ENCODE peak calls at places on chromosomes 5 and 9, in eight cellular contexts. One of them, this sample, is unnamed.

GRCh38 chr9:74413876-74414275 is 83.3 kb upstream of the RORB start:
- DNase-seq in GM06990: no peak
- DNase-seq in endothelial cell: no peak
- DNase-seq in A549: no peak
- DNase-seq in cardiac muscle cell: no peak
- DNase-seq in A673: no peak
- DNase-seq in SK-N-SH: no peak
- DNase-seq in psoas muscle: no peak
- DNase-seq in this sample: no peak

GRCh38 chr5:175652741-175653663 is 4.9 kb upstream of the HRH2 start:
- DNase-seq in GM06990: no peak
- DNase-seq in endothelial cell: no peak
- DNase-seq in A549: no peak
- DNase-seq in cardiac muscle cell: no peak
- DNase-seq in A673: no peak
- DNase-seq in SK-N-SH: no peak
- DNase-seq in psoas muscle: no peak
- DNase-seq in this sample: no peak

GRCh38 chr9:94921072-94921471 is 194.6 kb downstream of the AOPEP start:
- DNase-seq in GM06990: no peak
- DNase-seq in endothelial cell: no peak
- DNase-seq in A549: no peak
- DNase-seq in cardiac muscle cell: peak
- DNase-seq in A673: no peak
- DNase-seq in SK-N-SH: no peak
- DNase-seq in psoas muscle: no peak
- DNase-seq in this sample: no peak

GRCh38 chr9:99967457-99967856 is 61.0 kb downstream of the STX17 start:
- DNase-seq in GM06990: no peak
- DNase-seq in endothelial cell: no peak
- DNase-seq in A549: no peak
- DNase-seq in cardiac muscle cell: no peak
- DNase-seq in A673: peak
- DNase-seq in SK-N-SH: no peak
- DNase-seq in psoas muscle: no peak
- DNase-seq in this sample: no peak

GRCh38 chr9:27496134-27496504 is 28.0 kb upstream of the IFNK start:
- DNase-seq in GM06990: no peak
- DNase-seq in endothelial cell: no peak
- DNase-seq in A549: no peak
- DNase-seq in cardiac muscle cell: no peak
- DNase-seq in A673: peak
- DNase-seq in SK-N-SH: no peak
- DNase-seq in psoas muscle: no peak
- DNase-seq in this sample: no peak

GRCh38 chr9:71643330-71643729 is 125.0 kb downstream of the CEMIP2 start:
- DNase-seq in GM06990: no peak
- DNase-seq in endothelial cell: no peak
- DNase-seq in A549: no peak
- DNase-seq in cardiac muscle cell: no peak
- DNase-seq in A673: no peak
- DNase-seq in SK-N-SH: no peak
- DNase-seq in psoas muscle: no peak
- DNase-seq in this sample: no peak

GRCh38 chr5:173592050-173592669 is 24.3 kb downstream of the BOD1 start:
- DNase-seq in GM06990: no peak
- DNase-seq in endothelial cell: peak
- DNase-seq in A549: peak
- DNase-seq in cardiac muscle cell: peak
- DNase-seq in A673: peak
- DNase-seq in SK-N-SH: peak
- DNase-seq in psoas muscle: no peak
- DNase-seq in this sample: no peak

GRCh38 chr9:93116049-93116961 is 17.7 kb downstream of the NINJ1 start:
- DNase-seq in GM06990: peak
- DNase-seq in endothelial cell: no peak
- DNase-seq in A549: no peak
- DNase-seq in cardiac muscle cell: peak
- DNase-seq in A673: no peak
- DNase-seq in SK-N-SH: no peak
- DNase-seq in psoas muscle: peak
- DNase-seq in this sample: no peak

GRCh38 chr5:128491291-128491690 is 46.8 kb downstream of the FBN2 start:
- DNase-seq in GM06990: no peak
- DNase-seq in endothelial cell: peak
- DNase-seq in A549: no peak
- DNase-seq in cardiac muscle cell: peak
- DNase-seq in A673: no peak
- DNase-seq in SK-N-SH: no peak
- DNase-seq in psoas muscle: no peak
- DNase-seq in this sample: no peak

GRCh38 chr5:1402611-1403255 is 42.5 kb downstream of the SLC6A3 start:
- DNase-seq in GM06990: no peak
- DNase-seq in endothelial cell: no peak
- DNase-seq in A549: no peak
- DNase-seq in cardiac muscle cell: no peak
- DNase-seq in A673: no peak
- DNase-seq in SK-N-SH: no peak
- DNase-seq in psoas muscle: peak
- DNase-seq in this sample: no peak

GRCh38 chr9:114459464-114459863 is 45.8 kb downstream of the WHRN start:
- DNase-seq in GM06990: no peak
- DNase-seq in endothelial cell: no peak
- DNase-seq in A549: no peak
- DNase-seq in cardiac muscle cell: no peak
- DNase-seq in A673: no peak
- DNase-seq in SK-N-SH: no peak
- DNase-seq in psoas muscle: no peak
- DNase-seq in this sample: no peak

GRCh38 chr9:118418887-118419620 is 714.9 kb downstream of the TLR4 start:
- DNase-seq in GM06990: no peak
- DNase-seq in endothelial cell: no peak
- DNase-seq in A549: peak
- DNase-seq in cardiac muscle cell: no peak
- DNase-seq in A673: no peak
- DNase-seq in SK-N-SH: no peak
- DNase-seq in psoas muscle: no peak
- DNase-seq in this sample: no peak

GRCh38 chr9:33785914-33786313 is 9.4 kb upstream of the PRSS3 start:
- DNase-seq in GM06990: no peak
- DNase-seq in endothelial cell: no peak
- DNase-seq in A549: no peak
- DNase-seq in cardiac muscle cell: peak
- DNase-seq in A673: peak
- DNase-seq in SK-N-SH: no peak
- DNase-seq in psoas muscle: no peak
- DNase-seq in this sample: no peak

GRCh38 chr5:167939686-167940085 is 351.8 kb upstream of the WWC1 start:
- DNase-seq in GM06990: no peak
- DNase-seq in endothelial cell: no peak
- DNase-seq in A549: no peak
- DNase-seq in cardiac muscle cell: no peak
- DNase-seq in A673: no peak
- DNase-seq in SK-N-SH: no peak
- DNase-seq in psoas muscle: no peak
- DNase-seq in this sample: no peak

GRCh38 chr9:9362332-9362731 is 1250.5 kb downstream of the PTPRD start:
- DNase-seq in GM06990: no peak
- DNase-seq in endothelial cell: no peak
- DNase-seq in A549: no peak
- DNase-seq in cardiac muscle cell: no peak
- DNase-seq in A673: no peak
- DNase-seq in SK-N-SH: no peak
- DNase-seq in psoas muscle: no peak
- DNase-seq in this sample: no peak
- TF ChIP-seq CTCF in GM06990: no peak
- TF ChIP-seq CTCF in endothelial cell: no peak
- TF ChIP-seq CTCF in A549: no peak
- TF ChIP-seq CTCF in cardiac muscle cell: no peak
- TF ChIP-seq CTCF in A673: no peak
- TF ChIP-seq CTCF in SK-N-SH: no peak
- TF ChIP-seq CTCF in psoas muscle: no peak
- TF ChIP-seq CTCF in this sample: no peak

GRCh38 chr5:135174315-135175096 is 140.5 kb upstream of the PITX1 start:
- DNase-seq in GM06990: no peak
- DNase-seq in endothelial cell: no peak
- DNase-seq in A549: no peak
- DNase-seq in cardiac muscle cell: no peak
- DNase-seq in A673: no peak
- DNase-seq in SK-N-SH: no peak
- DNase-seq in psoas muscle: no peak
- DNase-seq in this sample: no peak
- TF ChIP-seq CTCF in GM06990: peak
- TF ChIP-seq CTCF in endothelial cell: no peak
- TF ChIP-seq CTCF in A549: no peak
- TF ChIP-seq CTCF in cardiac muscle cell: no peak
- TF ChIP-seq CTCF in A673: peak
- TF ChIP-seq CTCF in SK-N-SH: peak
- TF ChIP-seq CTCF in psoas muscle: peak
- TF ChIP-seq CTCF in this sample: no peak

GRCh38 chr9:110130791-110131416 is 77.1 kb downstream of the C9orf152 start:
- DNase-seq in GM06990: no peak
- DNase-seq in endothelial cell: no peak
- DNase-seq in A549: no peak
- DNase-seq in cardiac muscle cell: no peak
- DNase-seq in A673: no peak
- DNase-seq in SK-N-SH: no peak
- DNase-seq in psoas muscle: no peak
- DNase-seq in this sample: no peak
- TF ChIP-seq CTCF in GM06990: no peak
- TF ChIP-seq CTCF in endothelial cell: no peak
- TF ChIP-seq CTCF in A549: no peak
- TF ChIP-seq CTCF in cardiac muscle cell: no peak
- TF ChIP-seq CTCF in A673: no peak
- TF ChIP-seq CTCF in SK-N-SH: no peak
- TF ChIP-seq CTCF in psoas muscle: no peak
- TF ChIP-seq CTCF in this sample: no peak

GRCh38 chr9:132410642-132411041 is 631 bp downstream of the CFAP77 start:
- DNase-seq in GM06990: no peak
- DNase-seq in endothelial cell: no peak
- DNase-seq in A549: no peak
- DNase-seq in cardiac muscle cell: no peak
- DNase-seq in A673: no peak
- DNase-seq in SK-N-SH: peak
- DNase-seq in psoas muscle: no peak
- DNase-seq in this sample: no peak

GRCh38 chr9:132411091-132411508 is 1.1 kb downstream of the CFAP77 start:
- DNase-seq in GM06990: peak
- DNase-seq in endothelial cell: peak
- DNase-seq in A549: peak
- DNase-seq in cardiac muscle cell: peak
- DNase-seq in A673: peak
- DNase-seq in SK-N-SH: peak
- DNase-seq in psoas muscle: peak
- DNase-seq in this sample: peak

GRCh38 chr9:132409828-132410528 is at the start of gene CFAP77:
- DNase-seq in GM06990: peak
- DNase-seq in endothelial cell: peak
- DNase-seq in A549: peak
- DNase-seq in cardiac muscle cell: peak
- DNase-seq in A673: peak
- DNase-seq in SK-N-SH: peak
- DNase-seq in psoas muscle: peak
- DNase-seq in this sample: peak

GRCh38 chr9:132415181-132415580 is 5.2 kb downstream of the CFAP77 start:
- DNase-seq in GM06990: no peak
- DNase-seq in endothelial cell: no peak
- DNase-seq in A549: no peak
- DNase-seq in cardiac muscle cell: no peak
- DNase-seq in A673: no peak
- DNase-seq in SK-N-SH: no peak
- DNase-seq in psoas muscle: no peak
- DNase-seq in this sample: no peak

DNA sequence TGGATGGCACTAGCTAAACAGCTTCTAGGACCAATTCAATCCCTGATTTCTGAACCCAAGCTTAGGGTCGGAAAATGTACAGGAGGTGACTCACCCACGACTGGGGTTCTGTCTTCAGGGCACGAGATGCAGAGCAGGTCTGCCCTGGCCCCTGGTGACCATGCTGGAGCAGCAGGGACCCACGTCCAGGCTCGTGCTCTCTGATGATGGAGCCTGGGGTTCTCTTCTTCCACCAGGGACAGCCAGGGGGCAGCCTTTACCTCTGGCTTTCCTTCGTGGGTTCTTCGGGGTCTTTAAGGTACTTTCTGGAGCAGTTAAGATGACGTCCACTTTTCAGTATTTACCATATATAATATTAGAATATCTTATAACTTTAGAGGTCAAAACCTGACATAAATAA is 2.1 kb downstream of the CFAP77 start:
- DNase-seq in GM06990: no peak
- DNase-seq in endothelial cell: peak
- DNase-seq in A549: no peak
- DNase-seq in cardiac muscle cell: peak
- DNase-seq in A673: peak
- DNase-seq in SK-N-SH: peak
- DNase-seq in psoas muscle: no peak
- DNase-seq in this sample: peak
- TF ChIP-seq CTCF in GM06990: peak
- TF ChIP-seq CTCF in endothelial cell: peak
- TF ChIP-seq CTCF in A549: peak
- TF ChIP-seq CTCF in cardiac muscle cell: peak
- TF ChIP-seq CTCF in A673: peak
- TF ChIP-seq CTCF in SK-N-SH: peak
- TF ChIP-seq CTCF in psoas muscle: peak
- TF ChIP-seq CTCF in this sample: peak

DNA sequence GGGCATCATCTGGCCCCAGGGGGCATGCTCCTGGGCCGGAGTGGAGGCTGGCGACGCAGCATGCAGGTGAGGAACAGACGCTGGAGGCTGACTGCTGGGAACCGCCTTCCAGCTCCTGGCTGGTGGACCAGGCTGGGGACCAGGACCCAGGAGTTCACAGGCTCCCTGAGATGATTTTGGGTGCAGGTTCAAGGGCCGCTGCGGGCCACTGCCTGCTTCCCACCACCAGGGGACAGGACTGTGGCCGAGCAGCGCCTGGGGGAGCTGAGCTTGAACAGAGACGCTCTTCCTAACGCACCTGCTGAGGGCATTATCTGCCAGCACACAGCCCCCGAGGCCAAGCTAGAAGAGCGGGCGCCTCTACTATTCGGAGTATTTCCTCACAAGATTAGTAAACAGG is 132.1 kb upstream of the RAPGEF1 start:
- DNase-seq in GM06990: no peak
- DNase-seq in endothelial cell: peak
- DNase-seq in A549: no peak
- DNase-seq in cardiac muscle cell: no peak
- DNase-seq in A673: no peak
- DNase-seq in SK-N-SH: no peak
- DNase-seq in psoas muscle: peak
- DNase-seq in this sample: no peak
- TF ChIP-seq CTCF in GM06990: peak
- TF ChIP-seq CTCF in endothelial cell: peak
- TF ChIP-seq CTCF in A549: no peak
- TF ChIP-seq CTCF in cardiac muscle cell: peak
- TF ChIP-seq CTCF in A673: peak
- TF ChIP-seq CTCF in SK-N-SH: peak
- TF ChIP-seq CTCF in psoas muscle: no peak
- TF ChIP-seq CTCF in this sample: no peak

GRCh38 chr9:97332993-97333392 is 25.5 kb downstream of the CCDC180 start:
- DNase-seq in GM06990: no peak
- DNase-seq in endothelial cell: no peak
- DNase-seq in A549: no peak
- DNase-seq in cardiac muscle cell: no peak
- DNase-seq in A673: no peak
- DNase-seq in SK-N-SH: no peak
- DNase-seq in psoas muscle: no peak
- DNase-seq in this sample: no peak
- TF ChIP-seq CTCF in GM06990: no peak
- TF ChIP-seq CTCF in endothelial cell: no peak
- TF ChIP-seq CTCF in A549: no peak
- TF ChIP-seq CTCF in cardiac muscle cell: no peak
- TF ChIP-seq CTCF in A673: no peak
- TF ChIP-seq CTCF in SK-N-SH: no peak
- TF ChIP-seq CTCF in psoas muscle: no peak
- TF ChIP-seq CTCF in this sample: no peak

GRCh38 chr9:88781500-88782391 is 209.5 kb upstream of the S1PR3 start:
- DNase-seq in GM06990: no peak
- DNase-seq in endothelial cell: peak
- DNase-seq in A549: no peak
- DNase-seq in cardiac muscle cell: peak
- DNase-seq in A673: peak
- DNase-seq in SK-N-SH: peak
- DNase-seq in psoas muscle: no peak
- DNase-seq in this sample: no peak
- TF ChIP-seq CTCF in GM06990: no peak
- TF ChIP-seq CTCF in endothelial cell: no peak
- TF ChIP-seq CTCF in A549: no peak
- TF ChIP-seq CTCF in cardiac muscle cell: peak
- TF ChIP-seq CTCF in A673: peak
- TF ChIP-seq CTCF in SK-N-SH: peak
- TF ChIP-seq CTCF in psoas muscle: no peak
- TF ChIP-seq CTCF in this sample: no peak

This sample was measured in GM20000.